ENCODE peak calls at places on chromosomes 13 and 19, in ten cellular contexts. One of them, this sample, is unnamed.

GRCh38 chr19:6100284-6100915 is 9.9 kb downstream of the RFX2 start:
- DNase-seq in IMR-90: no peak
- DNase-seq in dorsolateral prefrontal cortex: no peak
- DNase-seq in A673: peak; percentile 64
- DNase-seq in Peyer's patch: peak; percentile 25
- DNase-seq in aorta: no peak
- DNase-seq in mesendoderm: no peak
- DNase-seq in AG10803: no peak
- DNase-seq in PC-3: no peak
- DNase-seq in GM23338: peak; percentile 5
- DNase-seq in this sample: no peak

GRCh38 chr13:22278336-22278929 is 607.6 kb downstream of the FGF9 start:
- DNase-seq in AG10803: peak; percentile 42
- DNase-seq in PC-3: peak; percentile 44
- DNase-seq in GM23338: peak; percentile 71
- DNase-seq in A673: peak; percentile 56
- DNase-seq in dorsolateral prefrontal cortex: peak; percentile 13
- DNase-seq in IMR-90: peak; percentile 63
- DNase-seq in Peyer's patch: peak; percentile 37
- DNase-seq in mesendoderm: peak; percentile 65
- DNase-seq in aorta: peak; percentile 76
- DNase-seq in this sample: peak; percentile 73

GRCh38 chr13:108288741-108289140 is 19.2 kb downstream of the TNFSF13B start:
- DNase-seq in PC-3: no peak
- DNase-seq in dorsolateral prefrontal cortex: no peak
- DNase-seq in aorta: no peak
- DNase-seq in A673: no peak
- DNase-seq in Peyer's patch: no peak
- DNase-seq in mesendoderm: no peak
- DNase-seq in AG10803: no peak
- DNase-seq in GM23338: peak; percentile 5
- DNase-seq in IMR-90: no peak
- DNase-seq in this sample: no peak

GRCh38 chr19:13935765-13936486 is 2.3 kb downstream of the PODNL1 start:
- DNase-seq in dorsolateral prefrontal cortex: no peak
- DNase-seq in aorta: no peak
- DNase-seq in mesendoderm: peak; percentile 64
- DNase-seq in PC-3: no peak
- DNase-seq in AG10803: no peak
- DNase-seq in A673: no peak
- DNase-seq in Peyer's patch: no peak
- DNase-seq in GM23338: peak; percentile 81
- DNase-seq in IMR-90: no peak
- DNase-seq in this sample: peak; percentile 74

GRCh38 chr19:54281008-54281728 is at the start of gene LILRB2:
- DNase-seq in aorta: no peak
- DNase-seq in IMR-90: no peak
- DNase-seq in AG10803: no peak
- DNase-seq in A673: no peak
- DNase-seq in PC-3: no peak
- DNase-seq in Peyer's patch: peak; percentile 29
- DNase-seq in GM23338: no peak
- DNase-seq in mesendoderm: no peak
- DNase-seq in dorsolateral prefrontal cortex: no peak
- DNase-seq in this sample: no peak

GRCh38 chr13:99730403-99730802 is 229.1 kb downstream of the TM9SF2 start:
- DNase-seq in Peyer's patch: no peak
- DNase-seq in A673: no peak
- DNase-seq in IMR-90: no peak
- DNase-seq in mesendoderm: no peak
- DNase-seq in GM23338: no peak
- DNase-seq in AG10803: no peak
- DNase-seq in PC-3: no peak
- DNase-seq in aorta: no peak
- DNase-seq in dorsolateral prefrontal cortex: no peak
- DNase-seq in this sample: no peak

GRCh38 chr19:45079063-45079910 is at the start of gene GEMIN7:
- DNase-seq in A673: peak; percentile 86
- DNase-seq in PC-3: peak; percentile 68
- DNase-seq in Peyer's patch: peak; percentile 79
- DNase-seq in aorta: peak; percentile 76
- DNase-seq in AG10803: peak; percentile 67
- DNase-seq in mesendoderm: peak; percentile 90
- DNase-seq in IMR-90: peak; percentile 59
- DNase-seq in GM23338: peak; percentile 93
- DNase-seq in dorsolateral prefrontal cortex: peak; percentile 73
- DNase-seq in this sample: peak; percentile 94

GRCh38 chr13:20392530-20392929 is 133.1 kb downstream of the CRYL1 start:
- DNase-seq in dorsolateral prefrontal cortex: no peak
- DNase-seq in PC-3: no peak
- DNase-seq in IMR-90: no peak
- DNase-seq in GM23338: no peak
- DNase-seq in Peyer's patch: no peak
- DNase-seq in aorta: no peak
- DNase-seq in AG10803: no peak
- DNase-seq in A673: no peak
- DNase-seq in mesendoderm: no peak
- DNase-seq in this sample: no peak

DNA sequence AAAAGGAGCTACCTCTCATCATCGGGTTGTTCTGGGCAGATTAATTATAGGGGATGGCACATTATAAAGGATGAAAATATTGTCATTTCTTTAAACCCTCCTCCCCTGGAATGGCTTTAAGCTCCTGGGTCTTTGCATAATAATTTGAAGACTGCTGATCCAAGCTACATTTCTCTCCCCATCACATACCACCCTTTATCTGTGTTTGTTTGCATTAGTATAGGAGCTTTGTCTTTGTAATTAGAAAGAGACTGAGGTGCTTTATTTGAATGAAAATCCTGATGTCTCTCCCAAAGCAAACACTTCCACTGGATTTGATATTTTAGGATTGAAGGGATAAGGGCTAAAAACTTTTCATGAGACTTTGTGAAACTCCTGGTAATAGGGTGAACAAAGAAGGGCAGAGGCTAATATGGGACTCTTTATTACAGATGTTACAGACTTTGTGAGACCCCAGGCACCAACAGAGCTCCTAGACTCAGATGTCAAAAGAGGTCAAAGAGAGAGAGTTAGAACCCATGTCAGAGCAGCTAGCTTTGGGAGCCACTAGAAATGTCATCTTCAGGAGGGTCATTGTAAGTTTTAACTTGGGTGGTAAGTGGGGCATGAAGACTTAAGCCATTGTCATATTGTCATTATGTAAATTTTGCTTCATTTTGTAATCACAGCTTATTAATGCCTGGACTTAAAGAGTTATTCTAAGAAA is 75.3 kb upstream of the RXFP2 start:
- DNase-seq in dorsolateral prefrontal cortex: no peak
- DNase-seq in GM23338: peak; percentile 82
- DNase-seq in mesendoderm: peak; percentile 17
- DNase-seq in Peyer's patch: no peak
- DNase-seq in AG10803: no peak
- DNase-seq in A673: no peak
- DNase-seq in PC-3: no peak
- DNase-seq in aorta: no peak
- DNase-seq in IMR-90: no peak
- DNase-seq in this sample: peak; percentile 6
- H3K4me3 ChIP-seq in dorsolateral prefrontal cortex: no peak overlapping the region
- H3K4me3 ChIP-seq in GM23338: peak overlapping the region; percentile 19
- H3K4me3 ChIP-seq in mesendoderm: no peak overlapping the region
- H3K4me3 ChIP-seq in Peyer's patch: no peak overlapping the region
- H3K4me3 ChIP-seq in AG10803: no peak overlapping the region
- H3K4me3 ChIP-seq in A673: no peak overlapping the region
- H3K4me3 ChIP-seq in PC-3: no peak overlapping the region
- H3K4me3 ChIP-seq in aorta: no peak overlapping the region
- H3K4me3 ChIP-seq in IMR-90: no peak overlapping the region
- H3K4me3 ChIP-seq in this sample: no peak overlapping the region

DNA sequence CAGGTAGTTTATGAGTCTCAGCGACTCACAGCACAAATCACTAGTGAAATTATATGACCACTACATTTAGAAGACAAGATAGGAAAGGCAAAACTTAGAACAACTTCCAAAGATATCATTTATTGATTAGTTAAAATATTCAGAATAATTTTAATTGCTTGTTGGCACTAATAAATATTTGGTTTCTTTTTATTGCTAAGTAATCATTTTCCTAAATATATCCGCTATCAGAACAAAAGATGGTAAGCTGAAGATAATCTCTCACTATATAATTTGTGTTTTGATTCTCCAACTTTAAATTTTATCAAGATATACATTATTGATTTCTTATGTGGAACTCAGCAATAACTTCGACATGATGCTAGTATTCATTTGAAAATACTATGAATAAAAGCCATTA is 248.5 kb downstream of the DIAPH3 start:
- DNase-seq in A673: no peak
- DNase-seq in Peyer's patch: no peak
- DNase-seq in dorsolateral prefrontal cortex: no peak
- DNase-seq in mesendoderm: no peak
- DNase-seq in aorta: no peak
- DNase-seq in GM23338: no peak
- DNase-seq in PC-3: no peak
- DNase-seq in AG10803: no peak
- DNase-seq in IMR-90: no peak
- DNase-seq in this sample: no peak
- H3K4me3 ChIP-seq in A673: no peak overlapping the region
- H3K4me3 ChIP-seq in Peyer's patch: no peak overlapping the region
- H3K4me3 ChIP-seq in dorsolateral prefrontal cortex: no peak overlapping the region
- H3K4me3 ChIP-seq in mesendoderm: no peak overlapping the region
- H3K4me3 ChIP-seq in aorta: no peak overlapping the region
- H3K4me3 ChIP-seq in GM23338: no peak overlapping the region
- H3K4me3 ChIP-seq in PC-3: no peak overlapping the region
- H3K4me3 ChIP-seq in AG10803: no peak overlapping the region
- H3K4me3 ChIP-seq in IMR-90: no peak overlapping the region
- H3K4me3 ChIP-seq in this sample: no peak overlapping the region

GRCh38 chr19:35940078-35940775 is 4.1 kb downstream of the LRFN3 start:
- DNase-seq in AG10803: no peak
- DNase-seq in A673: no peak
- DNase-seq in Peyer's patch: no peak
- DNase-seq in aorta: no peak
- DNase-seq in mesendoderm: no peak
- DNase-seq in dorsolateral prefrontal cortex: no peak
- DNase-seq in GM23338: no peak
- DNase-seq in PC-3: no peak
- DNase-seq in IMR-90: no peak
- DNase-seq in this sample: no peak

GRCh38 chr19:35939307-35940077 is 3.3 kb downstream of the LRFN3 start:
- DNase-seq in AG10803: no peak
- DNase-seq in aorta: no peak
- DNase-seq in mesendoderm: no peak
- DNase-seq in Peyer's patch: no peak
- DNase-seq in PC-3: no peak
- DNase-seq in A673: no peak
- DNase-seq in GM23338: no peak
- DNase-seq in dorsolateral prefrontal cortex: no peak
- DNase-seq in IMR-90: no peak
- DNase-seq in this sample: no peak

GRCh38 chr19:35936738-35937268 is 629 bp downstream of the LRFN3 start:
- DNase-seq in IMR-90: no peak
- DNase-seq in A673: no peak
- DNase-seq in PC-3: no peak
- DNase-seq in dorsolateral prefrontal cortex: no peak
- DNase-seq in aorta: peak; percentile 26
- DNase-seq in GM23338: peak; percentile 17
- DNase-seq in AG10803: no peak
- DNase-seq in Peyer's patch: no peak
- DNase-seq in mesendoderm: no peak
- DNase-seq in this sample: no peak

GRCh38 chr19:35937345-35938281 is 1.4 kb downstream of the LRFN3 start:
- DNase-seq in PC-3: no peak
- DNase-seq in Peyer's patch: no peak
- DNase-seq in AG10803: no peak
- DNase-seq in IMR-90: no peak
- DNase-seq in dorsolateral prefrontal cortex: no peak
- DNase-seq in aorta: no peak
- DNase-seq in GM23338: no peak
- DNase-seq in A673: no peak
- DNase-seq in mesendoderm: peak; percentile 20
- DNase-seq in this sample: no peak

DNA sequence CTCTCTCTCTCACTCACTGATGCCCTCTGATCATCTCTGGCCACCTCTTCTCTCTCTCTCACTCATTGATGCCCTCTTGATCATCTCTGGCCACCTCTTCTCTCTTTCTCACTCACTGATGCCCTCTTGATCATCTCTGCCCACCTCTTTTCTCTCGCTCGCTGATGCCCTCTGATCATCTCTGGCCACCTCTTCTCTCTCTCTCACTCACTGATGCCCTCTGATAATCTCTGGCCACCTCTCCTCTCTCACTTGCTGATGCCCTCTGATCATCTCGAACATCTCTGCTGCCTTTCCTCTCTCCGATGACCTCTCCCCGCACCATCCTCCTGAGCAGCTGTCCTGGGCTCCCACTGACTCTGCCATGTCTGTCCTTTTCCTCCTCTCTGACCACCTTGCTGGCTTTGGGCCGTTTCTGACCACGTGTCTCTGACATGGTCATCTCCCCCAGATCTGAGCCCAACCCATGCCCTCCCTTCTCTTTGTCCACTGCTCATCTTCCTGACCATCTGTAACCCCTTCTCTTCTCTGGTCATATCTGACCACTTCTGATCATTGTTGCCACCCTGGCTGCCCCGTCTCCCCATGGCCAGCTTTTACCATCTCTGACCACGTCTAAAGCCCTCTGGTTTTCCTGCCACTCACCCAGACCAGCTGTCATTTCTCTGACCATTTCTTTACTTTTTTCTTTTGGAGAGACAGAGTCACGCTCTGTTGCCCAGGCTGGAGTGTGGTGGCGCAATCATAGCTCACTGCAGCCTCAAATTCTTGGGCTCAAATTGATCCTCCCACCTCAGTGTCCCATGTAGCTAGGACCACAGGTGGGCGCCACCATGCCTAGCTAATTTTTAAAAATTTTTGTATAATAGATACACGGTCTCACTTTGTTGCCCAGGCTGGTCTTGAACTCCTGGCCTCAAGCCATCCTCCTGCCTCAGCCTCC is 2.4 kb downstream of the LRFN3 start:
- DNase-seq in mesendoderm: no peak
- DNase-seq in GM23338: no peak
- DNase-seq in IMR-90: no peak
- DNase-seq in dorsolateral prefrontal cortex: no peak
- DNase-seq in A673: no peak
- DNase-seq in PC-3: no peak
- DNase-seq in AG10803: no peak
- DNase-seq in Peyer's patch: no peak
- DNase-seq in aorta: no peak
- DNase-seq in this sample: no peak
- H3K4me3 ChIP-seq in mesendoderm: no peak overlapping the region
- H3K4me3 ChIP-seq in GM23338: peak overlapping the region; percentile 91
- H3K4me3 ChIP-seq in IMR-90: no peak overlapping the region
- H3K4me3 ChIP-seq in dorsolateral prefrontal cortex: peak overlapping the region; percentile 74
- H3K4me3 ChIP-seq in A673: peak overlapping the region; percentile 96
- H3K4me3 ChIP-seq in PC-3: no peak overlapping the region
- H3K4me3 ChIP-seq in AG10803: peak overlapping the region; percentile 53
- H3K4me3 ChIP-seq in Peyer's patch: no peak overlapping the region
- H3K4me3 ChIP-seq in aorta: no peak overlapping the region
- H3K4me3 ChIP-seq in this sample: peak overlapping the region; percentile 99

DNA sequence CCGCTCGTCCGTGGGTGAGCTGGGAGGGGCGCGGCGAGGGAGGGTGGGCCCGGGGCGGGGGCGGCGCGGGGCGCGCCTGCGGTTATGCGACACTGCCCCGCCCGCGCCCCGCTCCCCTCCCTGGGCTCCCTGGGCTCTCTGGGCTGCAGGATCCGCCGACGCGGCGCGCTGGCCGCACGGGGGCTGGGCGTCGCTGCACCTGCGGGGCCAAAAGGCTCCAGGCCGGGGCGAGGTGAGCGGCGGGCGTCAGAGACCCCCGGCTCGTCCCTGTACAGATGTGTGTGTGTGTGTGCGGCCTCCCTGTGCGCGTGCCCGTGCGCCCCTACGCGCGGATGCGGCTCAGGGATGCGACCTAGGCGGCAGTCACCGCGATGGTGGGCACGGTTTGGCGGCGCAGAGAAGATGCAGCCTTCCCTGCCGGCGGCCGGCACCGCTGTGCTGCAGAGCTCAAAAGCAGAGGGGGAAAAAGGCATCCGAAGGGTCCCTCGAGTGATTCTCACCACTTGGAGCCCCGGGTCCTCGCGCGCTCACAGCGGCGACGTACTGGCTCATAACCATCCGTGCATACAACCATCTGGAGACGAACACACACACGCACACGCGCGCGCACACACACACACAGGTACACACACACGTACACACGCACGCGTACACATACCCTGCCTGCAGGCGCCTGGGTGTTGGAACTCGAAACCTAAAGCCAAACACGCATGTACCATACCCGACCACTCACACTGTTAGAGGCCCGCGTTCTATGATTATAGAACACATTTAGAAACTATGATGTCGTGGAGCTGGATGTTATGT is 704 bp downstream of the ATP8A2 start:
- DNase-seq in A673: peak; percentile 26
- DNase-seq in AG10803: no peak
- DNase-seq in mesendoderm: no peak
- DNase-seq in Peyer's patch: no peak
- DNase-seq in aorta: no peak
- DNase-seq in GM23338: peak; percentile 64
- DNase-seq in IMR-90: no peak
- DNase-seq in dorsolateral prefrontal cortex: peak; percentile 23
- DNase-seq in PC-3: no peak
- DNase-seq in this sample: peak; percentile 66
- H3K4me3 ChIP-seq in A673: peak overlapping the region; percentile 58
- H3K4me3 ChIP-seq in AG10803: no peak overlapping the region
- H3K4me3 ChIP-seq in mesendoderm: peak overlapping the region; percentile 29
- H3K4me3 ChIP-seq in Peyer's patch: no peak overlapping the region
- H3K4me3 ChIP-seq in aorta: peak overlapping the region; percentile 32
- H3K4me3 ChIP-seq in GM23338: peak overlapping the region; percentile 77
- H3K4me3 ChIP-seq in IMR-90: peak overlapping the region; percentile 45
- H3K4me3 ChIP-seq in dorsolateral prefrontal cortex: peak overlapping the region; percentile 64
- H3K4me3 ChIP-seq in PC-3: no peak overlapping the region
- H3K4me3 ChIP-seq in this sample: peak overlapping the region; percentile 90

This sample was measured in neural progenitor cell.